ENCODE peak calls at places on chromosome 21, in seven cellular contexts. A is A549; H is CD8-positive, alpha-beta T cell; C is WTC11; K is Panc1; Z is foreskin keratinocyte; F is bronchial epithelial cell. J is an unnamed sample.

GRCh38 chr21:9750341-9751086 is 770.9 kb upstream of the TPTE start:
- DNase-seq in A (no peak), H (no peak), C (no peak), K (no peak), Z (no peak), F (no peak), J (no peak)

GRCh38 chr21:44428281-44428942 is 26.9 kb upstream of the LRRC3 start:
- DNase-seq in A (peak; percentile 20), H (peak; percentile 43), C (peak; percentile 78), K (no peak), Z (no peak), F (peak; percentile 3), J (no peak)

GRCh38 chr21:45317401-45318145 is 29.9 kb upstream of the POFUT2 start:
- DNase-seq in A (no peak), H (no peak), C (no peak), K (no peak), Z (no peak), F (no peak), J (no peak)

GRCh38 chr21:45975017-45975595 is 6.5 kb upstream of the COL6A1 start:
- DNase-seq in A (no peak), H (no peak), C (peak; percentile 56), K (no peak), Z (no peak), F (no peak), J (no peak)

GRCh38 chr21:45801989-45802388 is 158.5 kb downstream of the PCBP3 start:
- DNase-seq in A (no peak), H (no peak), C (no peak), K (no peak), Z (no peak), F (no peak), J (no peak)

GRCh38 chr21:45602106-45602505 is 41.4 kb upstream of the PCBP3 start:
- DNase-seq in A (no peak), H (no peak), C (peak; percentile 1), K (no peak), Z (no peak), F (no peak), J (no peak)

GRCh38 chr21:43611598-43612369 is 47.5 kb downstream of the HSF2BP start:
- DNase-seq in A (peak; percentile 58), H (no peak), C (peak; percentile 74), K (no peak), Z (no peak), F (peak; percentile 57), J (peak; percentile 80)

GRCh38 chr21:17128132-17128531 is 384.7 kb upstream of the CXADR start:
- DNase-seq in A (no peak), H (no peak), C (no peak), K (no peak), Z (no peak), F (no peak), J (no peak)

GRCh38 chr21:46154155-46154954 is 1.0 kb downstream of the FTCD start:
- DNase-seq in A (no peak), H (no peak), C (no peak), K (no peak), Z (no peak), F (no peak), J (peak; percentile 13)

GRCh38 chr21:33734326-33734725 is 92.0 kb downstream of the ITSN1 start:
- DNase-seq in A (no peak), H (no peak), C (no peak), K (no peak), Z (no peak), F (no peak), J (no peak)

GRCh38 chr21:30718239-30718909 is at the start of gene KRTAP21-3:
- DNase-seq in A (no peak), H (no peak), C (no peak), K (no peak), Z (peak; percentile 84), F (peak; percentile 34), J (no peak)

GRCh38 chr21:20882462-20883415 is 115.5 kb upstream of the NCAM2 start:
- DNase-seq in A (no peak), H (no peak), C (peak; percentile 47), K (peak; percentile 8), Z (no peak), F (peak; percentile 19), J (peak; percentile 46)

GRCh38 chr21:45887121-45887611 is 94.4 kb upstream of the COL6A1 start:
- DNase-seq in A (no peak), H (no peak), C (no peak), K (no peak), Z (no peak), F (peak; percentile 13), J (no peak)

GRCh38 chr21:45459171-45460010 is 54.4 kb downstream of the COL18A1 start:
- DNase-seq in A (no peak), H (no peak), C (no peak), K (no peak), Z (no peak), F (no peak), J (peak; percentile 12)

GRCh38 chr21:21921410-21922232 is 923.4 kb downstream of the NCAM2 start:
- DNase-seq in A (no peak), H (no peak), C (no peak), K (no peak), Z (peak; percentile 10), F (peak; percentile 4), J (no peak)

GRCh38 chr21:45615145-45615711 is 28.3 kb upstream of the PCBP3 start:
- DNase-seq in A (no peak), H (peak; percentile 80), C (no peak), K (no peak), Z (no peak), F (no peak), J (no peak)

GRCh38 chr21:27423906-27424595 is 457.2 kb upstream of the ADAMTS5 start:
- DNase-seq in A (no peak), H (no peak), C (no peak), K (no peak), Z (peak; percentile 67), F (peak; percentile 46), J (no peak)

GRCh38 chr21:45390121-45390751 is 14.7 kb upstream of the COL18A1 start:
- DNase-seq in A (no peak), H (no peak), C (no peak), K (no peak), Z (no peak), F (no peak), J (peak; percentile 10)

GRCh38 chr21:46069719-46070279 is 28.1 kb upstream of the COL6A2 start:
- DNase-seq in A (no peak), H (no peak), C (no peak), K (no peak), Z (no peak), F (no peak), J (no peak)

GRCh38 chr21:45541221-45542039 is 810 bp downstream of the SLC19A1 start:
- DNase-seq in A (peak; percentile 80), H (peak; percentile 74), C (peak; percentile 25), K (no peak), Z (no peak), F (peak; percentile 30), J (peak; percentile 36)

GRCh38 chr21:43850728-43851295 is 14.2 kb upstream of the AGPAT3 start:
- DNase-seq in A (no peak), H (no peak), C (no peak), K (no peak), Z (no peak), F (no peak), J (no peak)

GRCh38 chr21:39788383-39788782 is 43.4 kb downstream of the IGSF5 start:
- DNase-seq in A (peak; percentile 67), H (no peak), C (peak; percentile 79), K (peak; percentile 22), Z (peak; percentile 40), F (peak; percentile 54), J (peak; percentile 63)

GRCh38 chr21:45910548-45911221 is 70.9 kb upstream of the COL6A1 start:
- DNase-seq in A (no peak), H (no peak), C (no peak), K (no peak), Z (no peak), F (no peak), J (no peak)

GRCh38 chr21:28793043-28793442 is 199.6 kb downstream of the LTN1 start:
- DNase-seq in A (no peak), H (no peak), C (no peak), K (no peak), Z (no peak), F (peak; percentile 23), J (no peak)
- TF ChIP-seq CTCF in A (no peak), H (no peak), C (peak; percentile 16), K (no peak), Z (peak; percentile 58), F (peak; percentile 24), J (no peak)

GRCh38 chr21:32727728-32728454 is at the start of gene SYNJ1:
- DNase-seq in A (peak; percentile 65), H (peak; percentile 93), C (peak; percentile 93), K (no peak), Z (peak; percentile 73), F (peak; percentile 85), J (peak; percentile 95)
- TF ChIP-seq CTCF in A (no peak), H (no peak), C (no peak), K (no peak), Z (no peak), F (no peak), J (no peak)

DNA sequence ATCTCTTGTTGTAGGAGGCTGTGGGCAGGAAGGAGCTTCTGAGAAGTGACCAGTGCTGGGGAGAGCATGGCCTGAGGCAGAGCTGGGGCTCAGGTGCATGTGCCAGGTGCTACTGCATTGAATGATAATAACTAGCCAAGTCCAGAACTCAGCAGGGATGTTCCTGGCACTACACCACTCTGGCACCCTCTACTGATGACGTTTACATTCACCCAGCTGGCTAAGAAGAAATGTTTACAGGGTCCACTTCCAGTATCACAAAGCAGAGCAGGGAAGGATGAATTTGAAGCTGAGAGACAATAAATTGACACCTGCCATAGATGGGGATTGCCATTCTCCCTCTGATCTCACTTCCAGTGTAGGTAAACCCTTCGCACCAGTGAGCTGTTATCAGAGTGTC is 411.8 kb downstream of the SETD4 start:
- DNase-seq in A (no peak), H (no peak), C (no peak), K (no peak), Z (no peak), F (no peak), J (no peak)
- TF ChIP-seq CTCF in A (no peak), H (no peak), C (no peak), K (no peak), Z (peak; percentile 47), F (peak; percentile 14), J (no peak)

GRCh38 chr21:41895643-41896493 is 16.7 kb upstream of the PRDM15 start:
- DNase-seq in A (no peak), H (peak; percentile 66), C (peak; percentile 38), K (no peak), Z (no peak), F (no peak), J (no peak)
- TF ChIP-seq CTCF in A (no peak), H (no peak), C (no peak), K (no peak), Z (no peak), F (no peak), J (no peak)

GRCh38 chr21:15327637-15328265 is 263.0 kb upstream of the NRIP1 start:
- DNase-seq in A (no peak), H (no peak), C (no peak), K (no peak), Z (no peak), F (no peak), J (no peak)

GRCh38 chr21:15333943-15334342 is 269.1 kb upstream of the NRIP1 start:
- DNase-seq in A (no peak), H (no peak), C (no peak), K (no peak), Z (no peak), F (no peak), J (no peak)

GRCh38 chr21:15330872-15331271 is 266.1 kb upstream of the NRIP1 start:
- DNase-seq in A (no peak), H (no peak), C (no peak), K (no peak), Z (no peak), F (no peak), J (no peak)

GRCh38 chr21:15332572-15332971 is 267.8 kb upstream of the NRIP1 start:
- DNase-seq in A (no peak), H (no peak), C (no peak), K (no peak), Z (no peak), F (no peak), J (no peak)
- TF ChIP-seq CTCF in A (no peak), H (no peak), C (no peak), K (no peak), Z (no peak), F (no peak), J (no peak)